ENCODE peak calls at places on chromosomes 7 and 10, in nine cellular contexts. V, T, N, P, J, C, Y, D and Z are unnamed samples.

GRCh38 chr10:43361532-43362190 is 9.8 kb upstream of the FXYD4 start:
- DNase-seq in D (no peak), T (no peak), P (no peak), N (no peak), Y (no peak), C (no peak), V (no peak), J (no peak), Z (peak)

GRCh38 chr10:70756710-70757360 is 28.3 kb downstream of the TBATA start:
- DNase-seq in T (no peak), Y (no peak), N (peak), D (no peak), P (no peak), C (no peak), V (peak), J (no peak), Z (no peak)

GRCh38 chr7:116798205-116798730 is 64.1 kb upstream of the CAPZA2 start:
- DNase-seq in V (no peak), D (no peak), J (no peak), N (no peak), P (no peak), Y (no peak), T (no peak), C (no peak), Z (no peak)

GRCh38 chr7:26667514-26668133 is 196.8 kb downstream of the SKAP2 start:
- DNase-seq in J (no peak), Y (peak), N (peak), P (peak), D (peak), V (peak), C (peak), T (peak), Z (peak)

GRCh38 chr10:100653957-100654834 is 91.2 kb upstream of the PAX2 start:
- DNase-seq in V (no peak), T (no peak), P (peak), D (no peak), C (no peak), J (no peak), N (no peak), Y (no peak), Z (no peak)

GRCh38 chr10:93420091-93420490 is 62.0 kb downstream of the MYOF start:
- DNase-seq in C (no peak), P (no peak), N (no peak), T (no peak), Y (peak), V (no peak), D (no peak), J (no peak), Z (no peak)

GRCh38 chr10:131876021-131876420 is 24.8 kb upstream of the PPP2R2D start:
- DNase-seq in V (no peak), D (no peak), T (no peak), Y (no peak), P (no peak), N (no peak), J (no peak), C (no peak), Z (no peak)

GRCh38 chr10:118106426-118106825 is 59.7 kb upstream of the RAB11FIP2 start:
- DNase-seq in T (peak), C (no peak), P (peak), N (peak), D (peak), V (peak), Y (peak), J (no peak), Z (peak)

GRCh38 chr10:37739181-37739580 is 118.2 kb downstream of the ZNF248 start:
- DNase-seq in C (no peak), T (no peak), N (no peak), J (no peak), V (peak), D (no peak), P (no peak), Y (no peak), Z (no peak)

GRCh38 chr10:102919992-102920736 is 2.1 kb downstream of the CNNM2 start:
- DNase-seq in C (peak), Y (no peak), V (peak), J (no peak), T (peak), D (no peak), N (no peak), P (no peak), Z (no peak)

GRCh38 chr10:15182541-15183207 is 14.2 kb upstream of the NMT2 start:
- DNase-seq in Y (no peak), N (no peak), C (no peak), J (no peak), D (no peak), V (peak), T (no peak), P (peak), Z (no peak)

GRCh38 chr7:137328389-137329120 is 15.0 kb downstream of the PTN start:
- DNase-seq in T (no peak), J (no peak), C (no peak), N (peak), P (no peak), D (no peak), V (peak), Y (no peak), Z (no peak)

GRCh38 chr7:157703534-157704195 is 366.9 kb downstream of the DNAJB6 start:
- DNase-seq in Y (no peak), N (no peak), V (no peak), T (no peak), J (no peak), P (no peak), C (no peak), D (no peak), Z (no peak)

GRCh38 chr7:45219130-45219529 is 61.5 kb downstream of the RAMP3 start:
- DNase-seq in D (no peak), P (no peak), T (no peak), Y (no peak), N (no peak), J (no peak), C (no peak), V (no peak), Z (no peak)

GRCh38 chr7:117061751-117062150 is 108.5 kb downstream of the ST7 start:
- DNase-seq in C (no peak), P (no peak), D (no peak), N (peak), J (no peak), Y (no peak), T (no peak), V (peak), Z (no peak)

GRCh38 chr7:2632717-2633537 is 1.1 kb downstream of the TTYH3 start:
- DNase-seq in P (peak), Y (peak), C (no peak), J (no peak), D (peak), V (peak), N (peak), T (no peak), Z (peak)

GRCh38 chr7:89605362-89605761 is 548.9 kb upstream of the STEAP1 start:
- DNase-seq in N (no peak), D (no peak), C (no peak), V (no peak), P (no peak), Y (no peak), J (no peak), T (no peak), Z (no peak)

GRCh38 chr10:34580643-34581042 is 234.5 kb downstream of the PARD3 start:
- DNase-seq in N (peak), Y (peak), P (peak), V (peak), C (no peak), J (no peak), D (no peak), T (no peak), Z (no peak)

GRCh38 chr10:88707429-88708110 is 1.5 kb downstream of the LIPK start:
- DNase-seq in Y (no peak), P (peak), T (no peak), V (peak), J (no peak), N (peak), C (no peak), D (no peak), Z (no peak)

GRCh38 chr10:69051303-69051702 is 36.6 kb upstream of the SRGN start:
- DNase-seq in T (no peak), C (no peak), N (no peak), P (no peak), Y (peak), D (no peak), V (peak), J (no peak), Z (no peak)

GRCh38 chr7:83648464-83649241 is at the start of gene SEMA3E:
- DNase-seq in P (peak), D (peak), N (peak), C (no peak), J (no peak), V (peak), T (no peak), Y (peak), Z (no peak)

GRCh38 chr7:35993663-35994622 is 159.1 kb upstream of the EEPD1 start:
- DNase-seq in Y (no peak), C (no peak), N (peak), P (no peak), J (no peak), T (no peak), V (peak), D (no peak), Z (no peak)

GRCh38 chr10:104333037-104333727 is 5.1 kb downstream of the ITPRIP start:
- DNase-seq in P (no peak), N (no peak), Y (no peak), C (no peak), T (peak), J (no peak), D (no peak), V (no peak), Z (peak)

GRCh38 chr10:114396455-114396854 is 7.8 kb downstream of the AFAP1L2 start:
- DNase-seq in N (no peak), T (no peak), C (no peak), Y (peak), J (no peak), V (no peak), P (no peak), D (no peak), Z (no peak)

GRCh38 chr7:128938524-128939074 is 872 bp downstream of the IRF5 start:
- DNase-seq in Y (peak), T (no peak), P (no peak), J (no peak), D (no peak), N (peak), V (peak), C (no peak), Z (no peak)

GRCh38 chr10:69568472-69569143 is 4.6 kb downstream of the NEUROG3 start:
- DNase-seq in P (no peak), Y (no peak), J (no peak), C (no peak), V (no peak), T (no peak), D (no peak), N (no peak), Z (no peak)